ENCODE peak calls at places on chromosome 12, in six cellular contexts. M is neuronal stem cell, P is IMR-90, D is H1, Y is H9, F is mesenchymal stem cell. G is an unnamed sample.

GRCh38 chr12:105226219-105226618 is 9.8 kb downstream of the APPL2 start:
- DNase-seq in P (peak; percentile 97), F (peak; percentile 84), M (no peak), D (no peak), Y (no peak), G (peak; percentile 28)

GRCh38 chr12:130497991-130498390 is 160.3 kb downstream of the PIWIL1 start:
- DNase-seq in F (no peak), D (no peak), Y (no peak), P (no peak), M (no peak), G (no peak)

GRCh38 chr12:81998761-81999378 is 239.7 kb upstream of the PPFIA2 start:
- DNase-seq in Y (no peak), D (no peak), M (no peak), P (no peak), F (no peak), G (no peak)

GRCh38 chr12:107356266-107356936 is 263.1 kb upstream of the CRY1 start:
- DNase-seq in Y (no peak), M (no peak), P (peak; percentile 91), D (no peak), F (peak; percentile 29), G (no peak)

GRCh38 chr12:69509308-69509736 is 39.1 kb downstream of the FRS2 start:
- DNase-seq in D (no peak), P (peak; percentile 46), Y (no peak), F (peak; percentile 49), M (no peak), G (peak; percentile 39)

GRCh38 chr12:27608890-27609289 is 84.9 kb downstream of the PPFIBP1 start:
- DNase-seq in M (no peak), P (no peak), Y (no peak), F (no peak), D (no peak), G (no peak)

GRCh38 chr12:58034311-58034710 is 92.9 kb downstream of the ATP23 start:
- DNase-seq in D (no peak), P (no peak), F (no peak), M (no peak), Y (no peak), G (no peak)

GRCh38 chr12:90945070-90945649 is 9.8 kb downstream of the CCER1 start:
- DNase-seq in Y (no peak), M (no peak), D (no peak), F (peak; percentile 47), P (peak; percentile 49), G (no peak)

GRCh38 chr12:62379026-62379722 is 87.5 kb upstream of the MON2 start:
- DNase-seq in F (no peak), P (peak; percentile 25), D (no peak), M (no peak), Y (no peak), G (no peak)

GRCh38 chr12:24615967-24616411 is 332.9 kb downstream of the BCAT1 start:
- DNase-seq in D (no peak), M (no peak), P (peak; percentile 78), Y (no peak), F (peak; percentile 40), G (peak; percentile 82)

GRCh38 chr12:85405781-85406522 is 125.9 kb downstream of the ALX1 start:
- DNase-seq in F (peak; percentile 59), Y (no peak), P (peak; percentile 5), M (no peak), D (no peak), G (peak; percentile 30)

GRCh38 chr12:51980051-51980808 is 26.5 kb upstream of the TAMALIN start:
- DNase-seq in P (peak; percentile 63), D (peak; percentile 66), M (peak; percentile 75), F (peak; percentile 75), Y (peak; percentile 69), G (peak; percentile 65)

GRCh38 chr12:59858508-59858907 is 262.7 kb downstream of the SLC16A7 start:
- DNase-seq in M (no peak), Y (no peak), F (no peak), P (no peak), D (no peak), G (no peak)

GRCh38 chr12:13102481-13103195 is 829 bp downstream of the GSG1 start:
- DNase-seq in Y (no peak), F (peak; percentile 69), D (no peak), P (peak; percentile 48), M (no peak), G (no peak)

GRCh38 chr12:52474212-52474611 is 607 bp upstream of the KRT6C start:
- DNase-seq in F (no peak), M (no peak), P (no peak), D (no peak), Y (no peak), G (no peak)

GRCh38 chr12:47801170-47801903 is 18.4 kb downstream of the HDAC7 start:
- DNase-seq in M (no peak), P (no peak), D (no peak), F (peak; percentile 34), Y (no peak), G (no peak)

GRCh38 chr12:76666272-76666845 is 97.6 kb upstream of the ZDHHC17 start:
- DNase-seq in M (no peak), Y (no peak), P (no peak), D (no peak), F (no peak), G (no peak)

GRCh38 chr12:24854908-24855307 is 94.0 kb downstream of the BCAT1 start:
- DNase-seq in D (no peak), P (peak; percentile 61), F (peak; percentile 74), M (no peak), Y (no peak), G (no peak)

GRCh38 chr12:57096748-57097553 is 8.0 kb downstream of the NAB2 start:
- DNase-seq in P (no peak), M (no peak), F (no peak), Y (no peak), D (no peak), G (no peak)

GRCh38 chr12:65765436-65765813 is 58.9 kb upstream of the HMGA2 start:
- DNase-seq in P (peak; percentile 80), D (no peak), M (no peak), F (peak; percentile 32), Y (no peak), G (no peak)

GRCh38 chr12:123897221-123897620 is 75.4 kb downstream of the CCDC92 start:
- DNase-seq in F (peak; percentile 23), D (no peak), P (peak; percentile 72), Y (no peak), M (no peak), G (no peak)

GRCh38 chr12:15966426-15966825 is 55.3 kb downstream of the DERA start:
- DNase-seq in M (no peak), F (peak; percentile 39), Y (no peak), P (peak; percentile 47), D (no peak), G (peak; percentile 19)

DNA sequence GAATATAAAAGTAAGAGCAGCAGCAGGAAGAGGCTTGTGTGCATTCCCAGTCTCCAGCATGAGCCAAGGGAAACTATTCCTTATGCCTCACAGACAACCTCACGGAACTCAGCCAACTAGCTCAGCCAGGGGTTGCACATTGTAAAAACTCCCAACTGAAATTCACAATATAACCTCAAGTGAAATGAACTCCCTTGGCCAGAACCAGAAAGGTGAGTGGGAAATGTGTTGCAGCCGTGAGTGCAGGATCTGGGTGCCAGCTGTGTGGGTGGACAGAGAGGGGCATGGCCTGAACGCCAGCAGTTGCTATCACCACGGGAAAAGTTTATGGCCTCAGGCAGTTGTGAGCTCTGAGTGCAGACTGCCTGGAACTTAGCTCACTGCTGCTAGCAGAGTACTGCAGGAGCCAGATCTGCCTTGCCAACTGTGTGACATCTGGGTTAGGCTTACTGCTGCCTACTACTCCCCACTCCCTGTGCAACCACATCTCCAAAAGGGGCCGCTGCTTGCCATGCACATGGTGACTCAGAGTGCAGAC is 2.3 kb upstream of the CLEC1A start:
- DNase-seq in P (peak; percentile 18), M (no peak), D (no peak), F (peak; percentile 23), Y (no peak), G (peak; percentile 54)
- H2BK120ac ChIP-seq in P (no peak overlapping the region), M (no peak overlapping the region), D (no peak overlapping the region), F (no peak overlapping the region), Y (no peak overlapping the region), G (no peak overlapping the region)

DNA sequence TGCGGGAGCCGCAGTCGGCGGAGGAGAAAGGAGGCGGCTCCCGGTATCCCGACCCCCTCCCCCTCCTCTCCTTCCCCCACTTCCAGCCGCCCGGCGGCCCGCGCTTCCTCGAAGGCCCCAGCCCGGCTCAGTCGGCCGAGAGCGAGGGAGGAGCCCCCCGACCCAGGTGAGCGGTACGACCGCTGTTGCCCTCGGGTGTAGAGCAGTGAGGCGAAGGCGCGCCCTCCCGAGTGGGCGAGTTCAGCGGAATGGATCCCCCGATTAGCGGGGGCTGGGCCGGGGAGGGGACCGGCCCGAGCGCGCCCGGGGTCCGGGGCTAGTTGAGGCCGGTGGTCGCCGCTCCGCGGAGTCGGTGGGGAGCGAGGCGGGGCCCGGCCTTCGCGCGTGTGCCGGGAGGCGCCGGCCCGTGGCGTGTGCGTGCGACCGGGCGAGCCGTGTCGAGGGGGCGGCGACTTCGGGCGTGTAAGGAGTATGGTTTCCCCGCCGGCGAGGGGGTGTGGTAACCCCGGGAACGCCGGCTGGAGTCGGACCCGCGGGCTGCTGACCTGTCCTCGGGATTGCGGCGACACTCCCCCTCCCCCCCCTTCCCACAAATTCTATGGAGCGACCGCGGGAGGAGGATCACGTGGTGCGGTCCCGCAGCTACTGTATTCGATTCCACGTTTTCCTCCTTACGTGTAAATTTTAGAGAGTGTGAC is 490 bp downstream of the RIMKLB start:
- DNase-seq in D (peak; percentile 78), M (peak; percentile 71), F (peak; percentile 81), P (peak; percentile 16), Y (peak; percentile 78), G (peak; percentile 81)
- H3K4ac ChIP-seq in D (peak overlapping the region; percentile 99), M (peak overlapping the region; percentile 53), F (peak overlapping the region; percentile 99), P (peak overlapping the region; percentile 77), Y (no peak overlapping the region), G (peak overlapping the region; percentile 90)

GRCh38 chr12:11962795-11963347 is 107.9 kb upstream of the BCL2L14 start:
- DNase-seq in Y (no peak), P (no peak), M (no peak), F (no peak), D (no peak), G (no peak)

GRCh38 chr12:11954181-11954580 is 116.6 kb upstream of the BCL2L14 start:
- DNase-seq in F (no peak), P (no peak), Y (no peak), D (no peak), M (no peak), G (no peak)

GRCh38 chr12:11959117-11959823 is 111.5 kb upstream of the BCL2L14 start:
- DNase-seq in F (no peak), M (no peak), Y (no peak), D (peak; percentile 24), P (peak; percentile 23), G (no peak)

GRCh38 chr12:11961686-11962085 is 109.1 kb upstream of the BCL2L14 start:
- DNase-seq in P (no peak), F (no peak), D (no peak), M (no peak), Y (no peak), G (no peak)

GRCh38 chr12:11958216-11959091 is 112.3 kb upstream of the BCL2L14 start:
- DNase-seq in D (peak; percentile 37), P (peak; percentile 95), Y (no peak), F (peak; percentile 77), M (no peak), G (peak; percentile 54)
- H2BK15ac ChIP-seq in D (no peak overlapping the region), P (peak overlapping the region; percentile 33), Y (no peak overlapping the region), F (no peak overlapping the region), M (no peak overlapping the region), G (no peak overlapping the region)

GRCh38 chr12:133130038-133130807 is at the start of the genes ZNF10 and ZNF891:
- DNase-seq in M (peak; percentile 95), D (peak; percentile 98), P (peak; percentile 96), F (peak; percentile 97), Y (peak; percentile 98), G (peak; percentile 97)

GRCh38 chr12:133135747-133136146 is 5.3 kb downstream of the ZNF10 start:
- DNase-seq in D (no peak), F (no peak), P (no peak), Y (no peak), M (no peak), G (no peak)

GRCh38 chr12:133129368-133130037 is 571 bp downstream of the ZNF891 start:
- DNase-seq in F (no peak), M (no peak), Y (no peak), D (peak; percentile 39), P (peak; percentile 15), G (no peak)

GRCh38 chr12:133130808-133131128 is 341 bp downstream of the ZNF10 start:
- DNase-seq in P (no peak), Y (no peak), D (no peak), F (no peak), M (no peak), G (no peak)
- H2BK120ac ChIP-seq in P (no peak overlapping the region), Y (no peak overlapping the region), D (no peak overlapping the region), F (no peak overlapping the region), M (no peak overlapping the region), G (no peak overlapping the region)